ENCODE peak calls at places on chromosomes 2 and 18, in four cellular contexts. L is hepatocyte; G is CD4-positive, alpha-beta T cell; D is left cardiac atrium. W is an unnamed sample.

GRCh38 chr2:239046822-239047221 is 198.9 kb downstream of the TWIST2 start:
- DNase-seq in L (no peak), G (no peak), D (peak; percentile 8), W (no peak)

GRCh38 chr2:222933458-222933857 is 72.6 kb downstream of the ACSL3 start:
- DNase-seq in G (no peak), D (no peak), L (no peak), W (no peak)

GRCh38 chr2:169015943-169016342 is 15.2 kb downstream of the ABCB11 start:
- DNase-seq in G (no peak), D (no peak), L (no peak), W (no peak)

GRCh38 chr2:100105678-100106054 is 36.7 kb downstream of the AFF3 start:
- DNase-seq in G (no peak), L (no peak), D (no peak), W (no peak)

GRCh38 chr2:5164806-5165525 is 527.2 kb upstream of the SOX11 start:
- DNase-seq in L (no peak), G (no peak), D (no peak), W (no peak)

GRCh38 chr18:9987355-9987754 is 73.5 kb downstream of the VAPA start:
- DNase-seq in L (no peak), D (peak; percentile 58), G (no peak), W (peak; percentile 70)

GRCh38 chr2:83104202-83104601 is 1354.9 kb downstream of the SUCLG1 start:
- DNase-seq in L (no peak), D (no peak), G (no peak), W (no peak)

GRCh38 chr18:10927980-10928605 is 221.3 kb downstream of the PIEZO2 start:
- DNase-seq in D (no peak), L (no peak), G (no peak), W (no peak)

GRCh38 chr2:120262761-120263428 is 10.2 kb downstream of the RALB start:
- DNase-seq in L (no peak), G (no peak), D (no peak), W (no peak)

GRCh38 chr2:205726506-205726905 is 44.2 kb downstream of the NRP2 start:
- DNase-seq in D (no peak), G (no peak), L (no peak), W (no peak)